ENCODE peak calls at places on chromosomes 1 and 21, in nine cellular contexts. S is B cell, C is BJ, F is AG04450, L is left ventricle myocardium inferior, J is D721Med, H is RWPE1, W is ovary, Y is GM12865. G is an unnamed sample.

GRCh38 chr1:163195728-163196448 is 6.8 kb downstream of the RGS5 start:
- DNase-seq in J (no peak), F (no peak), Y (no peak), H (no peak), S (no peak), W (no peak), C (no peak), L (no peak), G (no peak)

GRCh38 chr21:31088196-31088751 is 50.0 kb upstream of the KRTAP19-8 start:
- DNase-seq in J (no peak), W (no peak), C (no peak), H (no peak), S (no peak), F (no peak), L (no peak), Y (no peak), G (no peak)

GRCh38 chr1:54069792-54070548 is 16.6 kb downstream of the TCEANC2 start:
- DNase-seq in H (peak; percentile 73), W (no peak), F (no peak), S (peak; percentile 43), C (no peak), J (peak; percentile 47), L (no peak), Y (peak; percentile 48), G (peak; percentile 39)

GRCh38 chr1:154557248-154557938 is 1.1 kb downstream of the UBE2Q1 start:
- DNase-seq in L (no peak), H (no peak), C (no peak), F (no peak), J (no peak), W (no peak), S (no peak), Y (no peak), G (no peak)

GRCh38 chr1:57424231-57425027 is 569 bp upstream of the DAB1 start:
- DNase-seq in Y (no peak), C (no peak), W (no peak), J (no peak), L (peak; percentile 29), S (peak; percentile 27), H (no peak), F (no peak), G (peak; percentile 5)

GRCh38 chr1:106063510-106063909 is 993.0 kb upstream of the PRMT6 start:
- DNase-seq in W (no peak), F (no peak), H (no peak), C (no peak), L (no peak), Y (no peak), J (no peak), S (no peak), G (no peak)

GRCh38 chr1:116379057-116379630 is 6.1 kb downstream of the ATP1A1 start:
- DNase-seq in W (no peak), H (no peak), F (no peak), Y (no peak), C (no peak), L (no peak), S (no peak), J (no peak), G (no peak)

GRCh38 chr1:6141601-6142000 is 38.5 kb downstream of the CHD5 start:
- DNase-seq in F (no peak), W (no peak), S (no peak), Y (peak; percentile 43), H (no peak), C (no peak), J (no peak), L (no peak), G (peak; percentile 11)

GRCh38 chr1:19044471-19044870 is 88.0 kb upstream of the IFFO2 start:
- DNase-seq in J (no peak), Y (no peak), F (no peak), H (no peak), L (no peak), C (no peak), S (no peak), W (no peak), G (no peak)

GRCh38 chr1:99786751-99787501 is 20.5 kb upstream of the FRRS1 start:
- DNase-seq in W (no peak), H (no peak), S (no peak), Y (peak; percentile 79), L (no peak), F (no peak), J (no peak), C (no peak), G (no peak)

GRCh38 chr1:77026640-77027039 is 159.4 kb downstream of the ST6GALNAC5 start:
- DNase-seq in W (no peak), S (no peak), C (no peak), L (no peak), J (no peak), Y (no peak), H (no peak), F (no peak), G (no peak)

GRCh38 chr1:77030401-77031100 is 163.3 kb downstream of the ST6GALNAC5 start:
- DNase-seq in L (no peak), Y (no peak), F (peak; percentile 7), H (no peak), W (no peak), S (no peak), C (no peak), J (no peak), G (no peak)

GRCh38 chr1:77026126-77026525 is 158.8 kb downstream of the ST6GALNAC5 start:
- DNase-seq in Y (no peak), L (no peak), F (no peak), W (no peak), S (no peak), H (no peak), C (no peak), J (no peak), G (no peak)

GRCh38 chr1:77027916-77028315 is 160.6 kb downstream of the ST6GALNAC5 start:
- DNase-seq in Y (no peak), C (no peak), F (no peak), H (no peak), J (no peak), S (no peak), W (no peak), L (no peak), G (no peak)

GRCh38 chr1:77031101-77031662 is 163.9 kb downstream of the ST6GALNAC5 start:
- DNase-seq in S (no peak), H (peak; percentile 21), Y (no peak), C (peak; percentile 35), W (no peak), L (no peak), J (no peak), F (peak; percentile 24), G (peak; percentile 17)
- TF ChIP-seq CTCF in S (no peak), H (no peak), Y (no peak), C (peak; percentile 10), W (no peak), L (no peak), J (no peak), F (peak; percentile 5), G (no peak)

GRCh38 chr1:209886219-209886536 is 51.8 kb upstream of the SYT14 start:
- DNase-seq in F (no peak), C (no peak), Y (no peak), L (no peak), J (no peak), S (no peak), W (no peak), H (no peak), G (no peak)
- TF ChIP-seq CTCF in F (no peak), C (peak; percentile 4), Y (no peak), L (no peak), J (no peak), S (no peak), W (no peak), H (no peak), G (no peak)

DNA sequence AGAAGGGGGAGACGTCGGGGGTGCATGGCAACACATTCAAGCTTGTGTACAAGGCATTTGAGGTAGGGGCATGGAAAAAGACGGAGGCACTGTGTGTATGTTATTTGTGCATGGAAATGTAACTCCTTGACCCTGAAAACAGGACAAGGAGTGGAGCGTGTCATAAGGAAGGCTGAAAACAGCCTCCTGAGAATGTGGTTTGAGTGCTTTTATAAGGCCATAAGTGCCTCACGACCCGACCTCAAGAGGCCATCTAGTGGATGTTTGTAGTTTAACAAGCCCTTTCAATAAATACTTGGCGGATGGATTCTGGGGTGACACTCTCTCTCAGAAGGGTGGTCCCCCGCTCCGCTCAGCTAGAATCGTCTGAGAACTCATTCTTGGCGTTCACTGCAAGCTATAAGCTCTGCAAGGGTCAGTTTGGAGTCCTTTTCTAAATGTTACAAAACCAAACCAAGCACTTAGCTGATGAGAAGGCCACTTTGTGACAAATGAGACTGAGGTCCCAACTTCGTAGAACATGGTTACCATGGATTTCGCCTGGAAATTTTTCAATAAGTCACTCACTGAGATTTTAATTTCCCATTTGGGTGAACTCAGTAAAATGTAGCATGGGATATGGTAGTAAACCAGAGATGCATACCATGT is 38.8 kb upstream of the CLCA4 start:
- DNase-seq in S (no peak), C (no peak), W (peak; percentile 22), J (no peak), H (no peak), Y (peak; percentile 30), L (no peak), F (peak; percentile 11), G (no peak)
- TF ChIP-seq CTCF in S (peak; percentile 62), C (peak; percentile 61), W (no peak), J (peak; percentile 32), H (peak; percentile 33), Y (peak; percentile 47), L (peak; percentile 67), F (peak; percentile 52), G (peak; percentile 47)

GRCh38 chr1:228339059-228339704 is 67.5 kb downstream of the TRIM11 start:
- DNase-seq in W (peak; percentile 5), F (no peak), J (no peak), S (no peak), H (no peak), Y (no peak), C (no peak), L (no peak), G (no peak)

GRCh38 chr1:228341814-228342626 is 64.6 kb downstream of the TRIM11 start:
- DNase-seq in W (peak; percentile 11), Y (no peak), S (no peak), J (no peak), H (no peak), F (no peak), C (no peak), L (peak; percentile 9), G (no peak)

GRCh38 chr1:228341450-228341813 is 65.2 kb downstream of the TRIM11 start:
- DNase-seq in Y (no peak), J (no peak), S (no peak), H (no peak), W (peak; percentile 16), C (no peak), F (no peak), L (peak; percentile 9), G (no peak)

GRCh38 chr1:228339766-228340685 is 66.6 kb downstream of the TRIM11 start:
- DNase-seq in S (no peak), H (no peak), C (no peak), L (no peak), J (no peak), W (peak; percentile 10), F (no peak), Y (no peak), G (no peak)

GRCh38 chr1:228340686-228341449 is 65.8 kb downstream of the TRIM11 start:
- DNase-seq in L (no peak), J (no peak), W (peak; percentile 25), H (no peak), Y (peak; percentile 10), S (no peak), C (no peak), F (no peak), G (no peak)
- TF ChIP-seq CTCF in L (no peak), J (peak; percentile 4), W (no peak), H (peak; percentile 23), Y (peak; percentile 44), S (no peak), C (peak; percentile 33), F (peak; percentile 29), G (no peak)